ENCODE peak calls at places on chromosomes 5 and 9, in nine cellular contexts. H is A549, Q is AG09319, A is endothelial cell, N is coronary artery, L is GM12864, R is bronchial epithelial cell, K is heart right ventricle, P is activated B cell treated with CpG ODN at 0.5 μM for 24 hours. E is an unnamed sample.

GRCh38 chr9:133821606-133822438 is 83.7 kb upstream of the SARDH start:
- DNase-seq in A (no peak), H (no peak), L (no peak), R (no peak), P (no peak), K (no peak), N (no peak), Q (no peak), E (peak)

GRCh38 chr9:124590886-124591641 is 83.9 kb upstream of the NR5A1 start:
- DNase-seq in R (peak), H (no peak), N (no peak), P (no peak), A (no peak), L (no peak), Q (no peak), K (no peak), E (no peak)

GRCh38 chr5:92401492-92401891 is 1018.4 kb upstream of the ARRDC3 start:
- DNase-seq in R (peak), P (no peak), N (no peak), L (no peak), A (peak), H (no peak), Q (no peak), K (no peak), E (no peak)

GRCh38 chr5:109701779-109702178 is 12.1 kb downstream of the MAN2A1 start:
- DNase-seq in H (no peak), K (no peak), A (no peak), P (no peak), L (no peak), Q (no peak), R (no peak), N (no peak), E (no peak)

GRCh38 chr9:108956627-108957026 is 22.4 kb downstream of the ABITRAM start:
- DNase-seq in A (no peak), N (no peak), H (no peak), L (no peak), K (no peak), P (no peak), Q (no peak), R (no peak), E (no peak)

GRCh38 chr5:98468188-98468869 is 305.1 kb upstream of the RGMB start:
- DNase-seq in L (no peak), P (no peak), R (peak), K (no peak), Q (peak), N (no peak), A (no peak), H (no peak), E (no peak)

GRCh38 chr5:140286424-140286823 is 16.5 kb downstream of the PFDN1 start:
- DNase-seq in L (no peak), P (no peak), R (no peak), K (no peak), N (no peak), Q (no peak), H (no peak), A (no peak), E (no peak)

GRCh38 chr5:84088996-84089395 is 295.7 kb downstream of the EDIL3 start:
- DNase-seq in Q (peak), L (no peak), A (no peak), K (no peak), R (peak), N (no peak), H (no peak), P (no peak), E (no peak)

GRCh38 chr5:72477644-72478043 is 29.6 kb downstream of the ZNF366 start:
- DNase-seq in L (no peak), K (no peak), Q (no peak), P (no peak), N (no peak), A (no peak), R (no peak), H (no peak), E (no peak)

GRCh38 chr5:153543288-153543687 is 52.8 kb downstream of the GRIA1 start:
- DNase-seq in R (peak), H (no peak), L (no peak), P (no peak), Q (no peak), A (no peak), N (no peak), K (no peak), E (no peak)

GRCh38 chr9:16396389-16396788 is 474.1 kb downstream of the BNC2 start:
- DNase-seq in K (no peak), R (no peak), L (no peak), H (no peak), Q (no peak), P (no peak), N (no peak), A (no peak), E (no peak)

GRCh38 chr9:111661802-111662491 is 542 bp downstream of the GNG10 start:
- DNase-seq in Q (no peak), P (peak), L (no peak), H (peak), N (peak), A (peak), K (peak), R (peak), E (peak)

GRCh38 chr5:32055891-32056866 is 117.9 kb downstream of the GOLPH3 start:
- DNase-seq in K (no peak), N (no peak), Q (no peak), R (peak), H (no peak), L (no peak), A (no peak), P (no peak), E (no peak)

GRCh38 chr5:32058101-32058500 is 116.0 kb downstream of the GOLPH3 start:
- DNase-seq in P (no peak), N (no peak), H (no peak), A (no peak), R (peak), L (no peak), Q (no peak), K (no peak), E (no peak)

GRCh38 chr5:32059779-32060178 is 114.3 kb downstream of the GOLPH3 start:
- DNase-seq in H (peak), K (no peak), L (no peak), R (peak), A (no peak), P (no peak), Q (no peak), N (no peak), E (no peak)

GRCh38 chr5:32061236-32061635 is 112.9 kb downstream of the GOLPH3 start:
- DNase-seq in R (no peak), L (no peak), Q (no peak), P (no peak), K (no peak), A (no peak), N (no peak), H (no peak), E (no peak)

DNA sequence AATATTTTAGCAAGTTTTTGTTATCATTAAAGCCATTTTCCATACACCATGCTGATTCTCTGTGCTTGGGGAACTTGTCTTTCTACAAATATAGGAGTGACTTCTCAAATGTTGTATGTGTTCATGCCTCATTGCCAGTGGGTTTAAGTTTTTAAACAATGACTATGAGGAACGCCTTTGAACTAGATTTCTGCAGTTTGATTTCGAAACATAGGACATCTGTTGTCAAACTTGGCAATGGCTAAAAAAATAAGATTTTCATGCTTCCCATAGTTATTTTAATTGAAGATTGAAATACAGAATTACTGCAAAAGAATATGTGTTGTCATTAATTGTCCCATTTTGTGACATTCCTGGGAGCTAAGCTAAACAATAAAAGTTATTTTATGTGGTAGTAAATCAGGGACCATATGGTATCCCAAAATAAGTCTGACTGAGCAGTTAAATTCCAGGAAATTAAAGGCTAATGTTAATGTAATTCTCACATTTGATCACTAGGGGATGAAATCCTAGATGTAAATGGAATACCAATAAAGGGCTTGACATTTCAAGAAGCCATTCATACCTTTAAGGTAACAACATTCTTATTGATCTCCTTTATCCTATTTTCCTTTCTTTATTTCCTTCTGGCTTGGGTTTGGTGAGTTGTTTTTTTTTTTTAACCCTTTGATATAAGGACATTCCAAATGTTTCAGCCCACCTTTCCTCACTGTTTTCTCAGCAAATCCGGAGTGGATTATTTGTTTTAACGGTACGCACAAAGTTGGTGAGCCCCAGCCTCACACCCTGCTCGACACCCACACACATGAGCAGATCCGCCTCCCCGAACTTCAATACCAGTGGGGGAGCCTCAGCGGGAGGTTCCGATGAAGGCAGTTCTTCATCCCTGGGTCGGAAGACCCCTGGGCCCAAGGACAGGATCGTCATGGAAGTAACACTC is 116.7 kb downstream of the GOLPH3 start:
- DNase-seq in P (no peak), A (no peak), L (no peak), K (no peak), H (peak), R (peak), N (no peak), Q (no peak), E (no peak)
- TF ChIP-seq CTCF in P (no peak), A (peak), L (peak), K (peak), H (no peak), R (peak), N (no peak), Q (peak), E (no peak)

GRCh38 chr5:120803282-120803681 is 339.2 kb downstream of the PRR16 start:
- DNase-seq in L (no peak), H (no peak), N (no peak), P (no peak), Q (no peak), K (no peak), R (peak), A (no peak), E (no peak)
- TF ChIP-seq CTCF in L (no peak), H (peak), N (no peak), P (no peak), Q (peak), K (peak), R (peak), A (peak), E (no peak)

DNA sequence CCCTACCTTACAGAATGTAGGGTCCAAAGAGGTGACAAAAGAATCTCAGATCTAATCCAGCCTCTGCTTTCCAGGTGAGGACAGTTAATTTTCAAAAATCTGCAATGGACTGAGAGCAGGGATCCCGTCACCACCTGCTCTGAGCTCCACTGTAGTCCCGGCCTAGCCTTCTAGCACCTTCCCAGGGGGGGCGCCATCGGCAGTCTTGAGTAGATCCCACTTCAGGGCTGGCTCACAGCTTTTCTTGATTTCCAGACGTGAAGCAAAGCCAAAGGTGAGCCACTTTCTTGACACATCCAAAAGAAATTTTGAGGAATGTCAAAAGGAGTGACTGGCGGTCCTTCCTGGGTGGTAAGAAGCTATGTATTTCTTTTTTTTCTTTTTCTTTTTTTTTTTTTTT is 114.1 kb downstream of the SYK start:
- DNase-seq in L (no peak), P (no peak), A (peak), N (no peak), Q (no peak), H (peak), K (no peak), R (no peak), E (peak)
- TF ChIP-seq CTCF in L (peak), P (no peak), A (peak), N (no peak), Q (peak), H (no peak), K (no peak), R (peak), E (no peak)

GRCh38 chr5:127741412-127741811 is 38.2 kb downstream of the CCDC192 start:
- DNase-seq in H (no peak), K (no peak), R (no peak), N (no peak), P (no peak), A (no peak), L (no peak), Q (no peak), E (no peak)

DNA sequence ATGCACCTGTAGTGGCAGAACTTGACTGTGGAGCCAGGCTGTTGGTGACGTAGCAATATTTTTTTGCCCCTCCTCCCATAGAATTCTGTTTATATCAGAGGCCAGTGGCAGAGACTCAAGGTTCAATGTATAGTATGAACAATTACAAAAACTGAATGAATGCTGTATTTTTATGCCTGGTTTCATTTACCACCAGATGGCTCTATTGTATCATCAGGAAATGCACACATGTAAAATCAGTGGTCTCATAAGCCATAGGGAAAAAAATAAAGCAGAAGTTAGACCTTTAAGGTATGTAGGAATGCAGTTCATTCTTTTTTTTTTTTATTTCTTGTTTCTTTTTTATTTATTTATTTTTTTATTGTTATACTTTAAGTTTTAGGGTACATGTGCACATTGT is 43.6 kb downstream of the CCDC192 start:
- DNase-seq in Q (no peak), P (no peak), L (no peak), H (peak), N (no peak), A (no peak), K (no peak), R (peak), E (peak)
- TF ChIP-seq CTCF in Q (peak), P (no peak), L (no peak), H (peak), N (no peak), A (no peak), K (peak), R (peak), E (no peak)

DNA sequence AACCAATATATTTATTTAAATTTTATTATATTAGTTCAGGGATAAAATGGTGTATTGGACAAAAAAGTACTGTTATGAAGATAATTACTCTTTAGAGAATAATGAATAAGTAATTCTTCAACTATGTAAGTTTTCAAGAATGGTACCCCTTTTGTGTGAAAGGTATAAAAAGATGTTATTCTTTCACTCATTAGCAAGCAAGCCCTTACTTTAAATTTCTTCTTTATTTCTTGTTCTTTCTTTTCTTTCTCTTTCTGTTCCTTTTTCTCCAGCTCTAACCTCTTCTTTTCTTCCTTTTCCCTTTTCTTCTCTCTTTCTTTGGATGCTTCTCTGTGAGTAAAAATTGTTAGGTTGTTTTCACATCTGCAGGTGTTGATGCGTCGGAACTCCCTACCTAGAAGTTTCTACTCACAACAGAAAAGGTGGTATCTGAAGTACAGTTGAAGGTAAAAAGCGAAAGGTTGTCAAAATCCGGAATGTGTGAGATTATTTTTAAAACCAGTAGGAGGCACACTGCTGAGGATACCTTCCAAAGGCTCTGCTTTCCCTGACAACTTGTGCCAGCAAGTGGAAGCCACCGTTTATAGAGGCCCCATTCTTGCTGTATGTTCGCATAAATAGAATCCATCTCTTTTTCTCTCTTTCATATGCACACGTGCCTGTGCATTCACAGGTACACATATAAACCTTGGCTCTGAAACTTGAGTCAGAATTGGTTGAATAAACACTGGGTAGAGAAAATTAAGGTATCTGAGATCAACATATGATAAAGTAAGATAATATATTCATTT is 63.4 kb upstream of the RICTOR start:
- DNase-seq in H (peak), N (no peak), L (no peak), Q (no peak), P (no peak), R (peak), A (no peak), K (no peak), E (no peak)
- TF ChIP-seq CTCF in H (peak), N (no peak), L (no peak), Q (no peak), P (no peak), R (peak), A (no peak), K (no peak), E (no peak)

GRCh38 chr9:129347323-129348120 is 169.5 kb upstream of the IER5L start:
- DNase-seq in H (peak), R (no peak), N (no peak), P (no peak), Q (no peak), L (no peak), K (no peak), A (no peak), E (no peak)

GRCh38 chr9:129349571-129349947 is 171.5 kb upstream of the IER5L start:
- DNase-seq in R (no peak), K (no peak), L (no peak), H (no peak), N (no peak), A (no peak), Q (no peak), P (no peak), E (no peak)

GRCh38 chr9:129351058-129351641 is 173.1 kb upstream of the IER5L start:
- DNase-seq in H (no peak), K (no peak), L (no peak), A (peak), P (no peak), R (no peak), N (no peak), Q (no peak), E (no peak)

GRCh38 chr9:129350143-129350935 is 172.3 kb upstream of the IER5L start:
- DNase-seq in A (no peak), R (no peak), N (no peak), K (no peak), P (no peak), Q (no peak), L (no peak), H (no peak), E (no peak)

DNA sequence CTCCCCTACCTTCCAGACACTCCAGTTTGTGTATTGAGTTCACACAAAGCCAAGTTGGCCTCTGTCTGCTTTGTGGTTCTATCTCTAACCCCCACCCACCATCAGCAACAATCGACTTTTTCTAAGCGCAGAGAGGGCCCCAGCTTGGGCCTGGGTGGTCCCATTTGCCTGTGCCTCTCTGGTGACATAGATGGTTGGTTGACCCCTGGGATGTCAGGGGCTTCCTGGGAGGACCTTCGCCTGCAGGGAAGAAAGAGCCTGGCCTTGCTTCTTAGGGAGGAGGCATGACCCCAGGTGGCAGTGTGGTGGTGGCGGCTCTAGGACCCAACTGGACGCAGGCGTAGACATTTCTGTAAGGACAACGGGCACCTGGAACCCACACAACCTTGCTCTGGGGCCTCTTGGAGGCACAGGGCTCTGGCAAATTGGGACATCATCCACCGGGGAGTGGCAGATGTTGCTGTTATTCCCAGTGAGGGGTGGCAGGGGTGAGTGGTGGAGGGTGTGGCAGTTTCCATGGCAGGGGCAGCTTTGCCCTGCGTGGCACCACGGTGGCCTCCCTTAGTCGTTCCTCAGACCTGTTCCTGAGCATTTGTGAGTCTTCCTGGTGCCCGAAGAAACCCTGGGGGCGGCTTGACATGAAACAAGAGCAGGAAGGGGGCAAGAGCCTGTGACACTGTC is 171.0 kb upstream of the IER5L start:
- DNase-seq in P (no peak), Q (no peak), N (no peak), A (no peak), H (no peak), R (no peak), L (no peak), K (no peak), E (no peak)
- TF ChIP-seq CTCF in P (no peak), Q (no peak), N (no peak), A (no peak), H (no peak), R (no peak), L (no peak), K (no peak), E (no peak)

GRCh38 chr5:50441479-50441815 is 359 bp upstream of the EMB start:
- DNase-seq in A (no peak), P (no peak), Q (no peak), N (no peak), H (no peak), R (peak), K (no peak), L (no peak), E (no peak)
- TF ChIP-seq CTCF in A (no peak), P (no peak), Q (no peak), N (no peak), H (no peak), R (no peak), K (no peak), L (no peak), E (no peak)

GRCh38 chr5:142669479-142669878 is 16.4 kb downstream of the FGF1 start:
- DNase-seq in A (no peak), L (no peak), P (no peak), Q (no peak), N (no peak), H (no peak), K (no peak), R (no peak), E (no peak)
- TF ChIP-seq CTCF in A (no peak), L (no peak), P (no peak), Q (no peak), N (no peak), H (no peak), K (no peak), R (no peak), E (no peak)